ENCODE peak calls at places on chromosome 10, in seven cellular contexts. Y, B, Q, J, Z, D and C are unnamed samples.

GRCh38 chr10:30384791-30385201 is 35.7 kb upstream of the MTPAP start:
- DNase-seq in Y (peak), Z (no peak), Q (peak), D (peak), J (peak), B (peak), C (no peak)

GRCh38 chr10:34633346-34633745 is 181.8 kb downstream of the PARD3 start:
- DNase-seq in Z (no peak), B (no peak), D (no peak), Q (no peak), J (no peak), Y (no peak), C (no peak)

GRCh38 chr10:80070068-80070467 is 8.4 kb upstream of the TMEM254 start:
- DNase-seq in Z (no peak), Q (no peak), B (no peak), Y (no peak), D (no peak), J (no peak), C (peak)

GRCh38 chr10:1206101-1206500 is 149.9 kb downstream of the WDR37 start:
- DNase-seq in Q (no peak), Z (no peak), Y (no peak), J (no peak), B (peak), D (no peak), C (no peak)

GRCh38 chr10:132115736-132116135 is 50.0 kb downstream of the JAKMIP3 start:
- DNase-seq in Y (no peak), D (no peak), B (no peak), Z (peak), Q (peak), J (peak), C (peak)

GRCh38 chr10:43262043-43262901 is 4.6 kb downstream of the RASGEF1A start:
- DNase-seq in Q (no peak), J (no peak), B (peak), D (no peak), Y (peak), Z (no peak), C (no peak)

GRCh38 chr10:113470372-113471240 is 82.2 kb upstream of the HABP2 start:
- DNase-seq in D (no peak), Q (no peak), Y (no peak), B (no peak), Z (no peak), J (no peak), C (no peak)

GRCh38 chr10:119362122-119362521 is 154.8 kb downstream of the GRK5 start:
- DNase-seq in Z (no peak), D (no peak), Q (no peak), B (no peak), Y (no peak), J (no peak), C (no peak)

GRCh38 chr10:132272061-132272766 is 35.5 kb downstream of the STK32C start:
- DNase-seq in J (no peak), Z (peak), B (peak), Q (no peak), Y (no peak), D (no peak), C (no peak)

GRCh38 chr10:78863601-78864239 is 205.0 kb upstream of the ZMIZ1 start:
- DNase-seq in D (no peak), B (no peak), Y (no peak), Q (no peak), J (no peak), Z (no peak), C (no peak)

GRCh38 chr10:48288661-48289060 is 14.2 kb upstream of the FRMPD2 start:
- DNase-seq in Y (no peak), J (no peak), Q (no peak), D (no peak), Z (peak), B (no peak), C (no peak)

GRCh38 chr10:79295593-79295992 is 51.7 kb upstream of the PPIF start:
- DNase-seq in Q (no peak), Z (no peak), Y (no peak), J (no peak), D (no peak), B (no peak), C (no peak)

GRCh38 chr10:112330154-112330553 is 43.8 kb upstream of the ACSL5 start:
- DNase-seq in Q (no peak), Y (no peak), J (no peak), D (peak), B (no peak), Z (no peak), C (no peak)

GRCh38 chr10:125707852-125708468 is 11.5 kb upstream of the EDRF1 start:
- DNase-seq in J (peak), Q (peak), Y (no peak), D (no peak), B (no peak), Z (no peak), C (no peak)

GRCh38 chr10:70693619-70694286 is 21.4 kb downstream of the ADAMTS14 start:
- DNase-seq in J (no peak), D (no peak), Y (no peak), Z (peak), B (peak), Q (peak), C (peak)

GRCh38 chr10:121077331-121077730 is 226.2 kb downstream of the WDR11 start:
- DNase-seq in J (peak), Q (no peak), Z (peak), Y (no peak), D (no peak), B (no peak), C (no peak)

GRCh38 chr10:50600286-50600685 is 23.5 kb downstream of the SGMS1 start:
- DNase-seq in Z (no peak), D (no peak), Q (no peak), J (no peak), Y (no peak), B (peak), C (no peak)

GRCh38 chr10:66587680-66588050 is 338.2 kb upstream of the LRRTM3 start:
- DNase-seq in Q (no peak), J (no peak), D (no peak), Z (no peak), B (no peak), Y (no peak), C (no peak)

GRCh38 chr10:19713800-19714525 is 102.3 kb upstream of the PLXDC2 start:
- DNase-seq in D (no peak), Q (no peak), J (peak), Y (no peak), Z (no peak), B (no peak), C (no peak)

GRCh38 chr10:93368210-93368609 is 113.9 kb downstream of the MYOF start:
- DNase-seq in Z (no peak), Y (no peak), B (no peak), Q (no peak), D (no peak), J (no peak), C (no peak)

GRCh38 chr10:45000764-45001381 is at the start of gene ZNF22:
- DNase-seq in Q (peak), Z (no peak), J (no peak), Y (peak), B (peak), D (peak), C (peak)

GRCh38 chr10:26621889-26622681 is 75.4 kb upstream of the PDSS1 start:
- DNase-seq in Z (no peak), Q (no peak), D (peak), Y (peak), J (no peak), B (no peak), C (peak)

GRCh38 chr10:42872865-42873435 is 90.4 kb downstream of the BMS1 start:
- DNase-seq in Z (no peak), B (no peak), D (no peak), Q (no peak), Y (no peak), J (no peak), C (no peak)

GRCh38 chr10:71021402-71021801 is 133.0 kb upstream of the PCBD1 start:
- DNase-seq in J (no peak), Q (no peak), D (no peak), B (no peak), Y (no peak), Z (no peak), C (no peak)

GRCh38 chr10:70726909-70727495 is 54.7 kb downstream of the ADAMTS14 start:
- DNase-seq in B (no peak), Y (no peak), J (peak), Q (no peak), D (no peak), Z (no peak), C (no peak)

GRCh38 chr10:60335708-60336107 is 54.0 kb downstream of the ANK3 start:
- DNase-seq in B (no peak), Y (no peak), J (peak), Q (peak), D (no peak), Z (no peak), C (no peak)

GRCh38 chr10:95451568-95452524 is 109.3 kb downstream of the SORBS1 start:
- DNase-seq in B (no peak), Q (no peak), Y (no peak), Z (no peak), J (peak), D (no peak), C (no peak)

GRCh38 chr10:25261110-25261509 is 86.3 kb downstream of the GPR158 start:
- DNase-seq in Z (no peak), J (no peak), Y (no peak), D (no peak), B (no peak), Q (no peak), C (no peak)

GRCh38 chr10:58781873-58782488 is 269.3 kb downstream of the BICC1 start:
- DNase-seq in Y (no peak), Q (peak), J (peak), B (no peak), D (no peak), Z (peak), C (no peak)

GRCh38 chr10:44051584-44052385 is 333.1 kb downstream of the CXCL12 start:
- DNase-seq in B (no peak), Q (peak), J (no peak), Z (peak), D (no peak), Y (no peak), C (no peak)

GRCh38 chr10:12945709-12946359 is 55.7 kb downstream of the CCDC3 start:
- DNase-seq in Q (no peak), J (peak), Y (no peak), B (no peak), D (no peak), Z (no peak), C (no peak)

GRCh38 chr10:114537791-114538543 is 120.1 kb downstream of the ABLIM1 start:
- DNase-seq in Y (no peak), J (no peak), Z (no peak), B (no peak), Q (no peak), D (no peak), C (no peak)

GRCh38 chr10:93445097-93445960 is 36.8 kb downstream of the MYOF start:
- DNase-seq in B (peak), Z (peak), D (no peak), Q (peak), Y (peak), J (peak), C (peak)

GRCh38 chr10:92627845-92628480 is 35.0 kb downstream of the KIF11 start:
- DNase-seq in B (peak), Q (no peak), J (peak), Y (no peak), D (no peak), Z (no peak), C (no peak)

GRCh38 chr10:74189999-74190421 is 39.0 kb downstream of the ADK start:
- DNase-seq in B (peak), Z (peak), Q (peak), Y (no peak), D (no peak), J (peak), C (no peak)

GRCh38 chr10:510415-510881 is 179.0 kb downstream of the DIP2C start:
- DNase-seq in Z (no peak), Q (no peak), D (no peak), B (peak), J (no peak), Y (no peak), C (peak)

GRCh38 chr10:115975031-115975430 is 298.0 kb downstream of the GFRA1 start:
- DNase-seq in Y (no peak), Q (no peak), Z (no peak), J (no peak), D (no peak), B (no peak), C (no peak)

GRCh38 chr10:69662901-69663300 is 32.9 kb downstream of the FAM241B start:
- DNase-seq in Z (no peak), Q (no peak), J (no peak), Y (no peak), B (no peak), D (no peak), C (no peak)